ENCODE peak calls at places on chromosome 16, in ten cellular contexts. X, G, D, C, R, Z, E, V, K and H are unnamed samples.

GRCh38 chr16:65476556-65476955 is 354.7 kb upstream of the CDH11 start:
- DNase-seq in X (no peak), E (no peak), Z (no peak), R (no peak), V (no peak), G (peak), K (no peak), C (no peak), D (no peak), H (peak)

GRCh38 chr16:88703486-88704309 is 2.5 kb downstream of the RNF166 start:
- DNase-seq in G (no peak), D (no peak), K (no peak), C (peak), X (peak), E (no peak), Z (peak), R (peak), V (no peak), H (no peak)

GRCh38 chr16:85490971-85491771 is 122.0 kb upstream of the GSE1 start:
- DNase-seq in V (peak), G (no peak), K (no peak), X (peak), Z (peak), R (peak), E (no peak), D (no peak), C (peak), H (no peak)

GRCh38 chr16:71894229-71894920 is 956 bp upstream of the IST1 start:
- DNase-seq in K (peak), X (peak), C (no peak), Z (peak), G (no peak), D (peak), V (peak), E (peak), R (peak), H (peak)

GRCh38 chr16:14071576-14072271 is 605 bp downstream of the MRTFB start:
- DNase-seq in E (no peak), C (no peak), K (no peak), X (no peak), G (no peak), Z (no peak), V (peak), D (peak), R (no peak), H (no peak)

GRCh38 chr16:24737391-24737871 is 8.0 kb downstream of the TNRC6A start:
- DNase-seq in K (no peak), C (no peak), V (peak), G (no peak), D (peak), Z (no peak), E (no peak), R (no peak), X (no peak), H (peak)

GRCh38 chr16:2282262-2282661 is 14.3 kb upstream of the RNPS1 start:
- DNase-seq in E (no peak), G (no peak), R (no peak), X (no peak), Z (no peak), D (no peak), C (no peak), V (no peak), K (no peak), H (no peak)

GRCh38 chr16:27579086-27579980 is 29.4 kb downstream of the KATNIP start:
- DNase-seq in Z (no peak), V (no peak), R (no peak), E (no peak), D (peak), C (no peak), K (no peak), X (no peak), G (no peak), H (peak)

GRCh38 chr16:49675417-49675816 is 180.5 kb downstream of the ZNF423 start:
- DNase-seq in C (no peak), K (no peak), X (no peak), G (no peak), Z (no peak), R (no peak), D (no peak), V (no peak), E (no peak), H (no peak)

GRCh38 chr16:695355-696089 is 5.3 kb upstream of the WDR24 start:
- DNase-seq in D (no peak), V (peak), E (peak), R (peak), G (no peak), C (peak), X (peak), Z (peak), K (no peak), H (no peak)

GRCh38 chr16:76371441-76371840 is 94.2 kb downstream of the CNTNAP4 start:
- DNase-seq in K (no peak), G (no peak), V (no peak), Z (no peak), D (no peak), R (no peak), C (no peak), X (no peak), E (no peak), H (no peak)

GRCh38 chr16:77674888-77675287 is 47.4 kb upstream of the NUDT7 start:
- DNase-seq in C (no peak), K (no peak), G (no peak), E (no peak), X (no peak), D (peak), V (no peak), Z (no peak), R (no peak), H (peak)

GRCh38 chr16:27353853-27354252 is 40.1 kb downstream of the IL4R start:
- DNase-seq in Z (no peak), E (no peak), C (no peak), X (no peak), K (no peak), V (no peak), D (no peak), R (no peak), G (no peak), H (no peak)

GRCh38 chr16:12111819-12112218 is 135.3 kb downstream of the SNX29 start:
- DNase-seq in D (no peak), G (no peak), X (no peak), E (no peak), Z (no peak), V (no peak), K (no peak), R (no peak), C (no peak), H (no peak)

GRCh38 chr16:86343111-86343642 is 167.2 kb upstream of the FOXF1 start:
- DNase-seq in C (no peak), K (no peak), E (no peak), R (no peak), V (no peak), D (peak), G (peak), X (no peak), Z (no peak), H (peak)

GRCh38 chr16:68426355-68426652 is 22.0 kb downstream of the SMPD3 start:
- DNase-seq in D (peak), V (peak), E (no peak), R (no peak), C (no peak), G (no peak), Z (no peak), X (no peak), K (no peak), H (peak)

GRCh38 chr16:85046957-85047866 is 19.6 kb downstream of the KIAA0513 start:
- DNase-seq in V (no peak), E (no peak), D (no peak), C (no peak), X (no peak), K (no peak), R (no peak), Z (no peak), G (no peak), H (no peak)

GRCh38 chr16:68417711-68418301 is 30.5 kb downstream of the SMPD3 start:
- DNase-seq in G (no peak), Z (peak), R (peak), K (no peak), E (no peak), D (no peak), V (peak), X (peak), C (peak), H (peak)

GRCh38 chr16:82639666-82640336 is 13.0 kb downstream of the CDH13 start:
- DNase-seq in G (no peak), C (peak), K (peak), X (peak), R (peak), Z (peak), V (peak), E (no peak), D (peak), H (peak)